ENCODE peak calls at places on chromosome 9, in seven cellular contexts. L, U, Y, Z, O, Q and M are unnamed samples. For H3K4me1, the result is how much of the 10 kb centered on the place peaks cover.

GRCh38 chr9:5832543-5833529 is at the start of gene ERMP1:
- DNase-seq in L (peak), U (peak), Y (peak), Z (peak), O (peak), Q (peak), M (peak)

GRCh38 chr9:133955821-133956411 is 36.2 kb downstream of the VAV2 start:
- DNase-seq in L (peak), U (peak), Y (no peak), Z (no peak), O (peak), Q (peak), M (no peak)

GRCh38 chr9:128901822-128902221 is 19.0 kb upstream of the PHYHD1 start:
- DNase-seq in L (no peak), U (no peak), Y (no peak), Z (no peak), O (no peak), Q (no peak), M (no peak)

GRCh38 chr9:114782586-114782985 is 23.3 kb downstream of the TNFSF15 start:
- DNase-seq in L (no peak), U (no peak), Y (no peak), Z (no peak), O (no peak), Q (no peak), M (no peak)

GRCh38 chr9:101421653-101422065 is 13.9 kb downstream of the ALDOB start:
- DNase-seq in L (no peak), U (no peak), Y (no peak), Z (no peak), O (peak), Q (no peak), M (no peak)

GRCh38 chr9:83722726-83723495 is 15.2 kb upstream of the UBQLN1 start:
- DNase-seq in L (no peak), U (no peak), Y (no peak), Z (no peak), O (no peak), Q (no peak), M (no peak)

GRCh38 chr9:88396836-88397577 is 8.8 kb downstream of the SPIN1 start:
- DNase-seq in L (peak), U (no peak), Y (no peak), Z (no peak), O (no peak), Q (no peak), M (no peak)

GRCh38 chr9:127548352-127548878 is 63.7 kb upstream of the STXBP1 start:
- DNase-seq in L (no peak), U (no peak), Y (no peak), Z (no peak), O (no peak), Q (no peak), M (no peak)

GRCh38 chr9:11328326-11328725 is 715.5 kb upstream of the PTPRD start:
- DNase-seq in L (no peak), U (no peak), Y (no peak), Z (no peak), O (no peak), Q (no peak), M (no peak)

GRCh38 chr9:136615631-136616306 is 46.9 kb upstream of the EGFL7 start:
- DNase-seq in L (no peak), U (no peak), Y (no peak), Z (no peak), O (no peak), Q (no peak), M (no peak)

GRCh38 chr9:132160802-132161742 is 786 bp upstream of the NTNG2 start:
- DNase-seq in L (peak), U (no peak), Y (peak), Z (peak), O (peak), Q (peak), M (no peak)

GRCh38 chr9:123455187-123455586 is 99.2 kb downstream of the CRB2 start:
- DNase-seq in L (no peak), U (peak), Y (no peak), Z (no peak), O (no peak), Q (no peak), M (peak)

GRCh38 chr9:131186622-131187021 is 61.2 kb downstream of the NUP214 start:
- DNase-seq in L (no peak), U (no peak), Y (no peak), Z (no peak), O (no peak), Q (no peak), M (no peak)

GRCh38 chr9:87581949-87582637 is 84.4 kb downstream of the DAPK1 start:
- DNase-seq in L (no peak), U (no peak), Y (no peak), Z (no peak), O (no peak), Q (no peak), M (no peak)

GRCh38 chr9:21688108-21689102 is 114.0 kb upstream of the MTAP start:
- DNase-seq in L (peak), U (peak), Y (no peak), Z (no peak), O (no peak), Q (no peak), M (no peak)

GRCh38 chr9:81912135-81912534 is 16.1 kb upstream of the SPATA31D4 start:
- DNase-seq in L (no peak), U (no peak), Y (no peak), Z (no peak), O (no peak), Q (no peak), M (no peak)

GRCh38 chr9:111300140-111300735 is 29.8 kb downstream of the OR2K2 start:
- DNase-seq in L (peak), U (no peak), Y (no peak), Z (no peak), O (no peak), Q (no peak), M (no peak)

GRCh38 chr9:69195019-69195418 is 20.9 kb downstream of the TJP2 start:
- DNase-seq in L (no peak), U (no peak), Y (no peak), Z (no peak), O (no peak), Q (no peak), M (no peak)
- H3K4me1 ChIP-seq in L (under half), U (under half), Y (under half), Z (under half), O (half or more), Q (under half), M (under half)

DNA sequence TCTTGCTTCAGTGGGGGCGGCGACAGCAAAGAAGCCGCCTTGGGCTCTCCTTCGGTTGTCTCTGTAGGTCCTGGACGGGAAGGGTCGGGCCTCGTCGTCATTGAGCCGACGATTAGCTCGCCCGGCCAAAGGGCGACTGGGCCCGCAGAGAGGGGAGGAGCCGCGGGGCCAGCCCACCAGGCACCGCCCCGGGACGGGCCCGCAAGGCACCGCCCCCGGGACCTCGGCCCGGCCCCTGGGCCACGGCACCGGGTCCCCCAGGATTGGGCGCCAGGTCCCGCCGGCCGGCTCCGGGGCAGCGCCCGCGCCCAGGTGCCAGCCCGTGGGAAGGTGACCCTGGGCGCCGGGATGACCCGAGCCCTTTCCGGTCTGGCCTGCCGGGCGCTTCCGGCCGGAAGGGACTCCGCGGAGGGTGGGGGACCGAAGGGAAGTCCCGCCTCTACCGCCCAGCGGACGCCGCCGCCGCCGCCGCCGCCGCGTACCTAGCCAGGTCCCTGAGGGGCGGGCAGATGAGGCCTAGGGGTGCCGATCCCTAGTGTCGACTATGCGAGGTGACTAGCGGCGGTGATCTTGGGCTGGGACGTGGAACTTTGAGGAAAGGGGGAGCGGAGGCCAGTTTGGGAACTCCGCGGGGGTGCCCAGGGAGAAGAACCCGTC is at the start of the genes GBA2 and RGP1:
- DNase-seq in L (peak), U (peak), Y (peak), Z (peak), O (peak), Q (peak), M (peak)
- H3K4me1 ChIP-seq in L (under half), U (under half), Y (under half), Z (under half), O (half or more), Q (under half), M (half or more)

GRCh38 chr9:108272350-108272899 is 583.4 kb downstream of the ACTL7B start:
- DNase-seq in L (peak), U (peak), Y (no peak), Z (peak), O (peak), Q (no peak), M (peak)
- H3K4me1 ChIP-seq in L (under half), U (under half), Y (under half), Z (under half), O (under half), Q (under half), M (under half)

DNA sequence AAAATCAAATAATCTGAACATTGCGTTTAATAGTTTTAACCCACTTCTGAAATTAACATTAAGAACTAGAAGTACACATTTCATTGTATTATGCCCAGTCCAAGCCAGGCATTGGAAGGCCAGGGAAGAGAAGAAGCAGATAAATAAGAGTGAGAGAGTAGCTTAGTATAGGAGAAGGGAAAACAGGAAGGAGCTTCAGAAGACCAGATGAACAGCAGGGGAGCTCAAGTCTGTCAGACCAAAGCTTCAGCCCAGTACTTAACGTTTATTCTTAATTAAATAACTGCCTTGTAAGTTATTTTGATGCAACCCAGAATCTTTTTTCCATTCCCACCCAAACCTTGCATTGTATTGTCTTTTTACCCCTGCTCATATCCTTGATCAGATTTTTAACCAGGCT is 11.5 kb upstream of the FAM120AOS start:
- DNase-seq in L (no peak), U (no peak), Y (no peak), Z (peak), O (no peak), Q (no peak), M (no peak)
- H3K4me1 ChIP-seq in L (under half), U (under half), Y (half or more), Z (half or more), O (half or more), Q (under half), M (half or more)

GRCh38 chr9:93057703-93058356 is 671 bp upstream of the SUSD3 start:
- DNase-seq in L (no peak), U (peak), Y (no peak), Z (no peak), O (no peak), Q (no peak), M (no peak)
- H3K4me1 ChIP-seq in L (under half), U (under half), Y (under half), Z (under half), O (under half), Q (under half), M (under half)

GRCh38 chr9:124758061-124758460 is 13.1 kb downstream of the NR6A1 start:
- DNase-seq in L (no peak), U (no peak), Y (no peak), Z (no peak), O (peak), Q (no peak), M (no peak)

GRCh38 chr9:124755061-124755460 is 16.1 kb downstream of the NR6A1 start:
- DNase-seq in L (no peak), U (no peak), Y (no peak), Z (no peak), O (no peak), Q (no peak), M (no peak)

GRCh38 chr9:124757589-124757988 is 13.5 kb downstream of the NR6A1 start:
- DNase-seq in L (no peak), U (no peak), Y (no peak), Z (no peak), O (no peak), Q (no peak), M (no peak)

GRCh38 chr9:124754289-124754688 is 16.8 kb downstream of the NR6A1 start:
- DNase-seq in L (peak), U (no peak), Y (no peak), Z (peak), O (no peak), Q (no peak), M (no peak)

GRCh38 chr9:124756011-124756410 is 15.1 kb downstream of the NR6A1 start:
- DNase-seq in L (no peak), U (no peak), Y (no peak), Z (peak), O (no peak), Q (no peak), M (no peak)
- H3K4me1 ChIP-seq in L (under half), U (under half), Y (under half), Z (half or more), O (under half), Q (under half), M (under half)